ENCODE peak calls at places on chromosomes 13 and 19, in five cellular contexts. One of them, this sample, is unnamed. For H3K4me1, the result is how much of the 10 kb centered on the place peaks cover.

GRCh38 chr13:94056362-94056990 is 423.0 kb downstream of the DCT start:
- DNase-seq in tibial artery: no peak
- DNase-seq in gastrocnemius medialis: no peak
- DNase-seq in naive thymus-derived CD4-positive, alpha-beta T cell: no peak
- DNase-seq in upper lobe of left lung: no peak
- DNase-seq in this sample: no peak

GRCh38 chr13:21058361-21058760 is 3.0 kb downstream of the LATS2 start:
- DNase-seq in upper lobe of left lung: no peak
- DNase-seq in gastrocnemius medialis: no peak
- DNase-seq in naive thymus-derived CD4-positive, alpha-beta T cell: no peak
- DNase-seq in tibial artery: no peak
- DNase-seq in this sample: no peak

GRCh38 chr19:39052846-39053245 is 20.5 kb upstream of the FBXO27 start:
- DNase-seq in gastrocnemius medialis: no peak
- DNase-seq in upper lobe of left lung: no peak
- DNase-seq in naive thymus-derived CD4-positive, alpha-beta T cell: no peak
- DNase-seq in tibial artery: no peak
- DNase-seq in this sample: no peak

GRCh38 chr13:73223372-73223781 is 164.6 kb downstream of the KLF5 start:
- DNase-seq in tibial artery: no peak
- DNase-seq in gastrocnemius medialis: no peak
- DNase-seq in upper lobe of left lung: no peak
- DNase-seq in naive thymus-derived CD4-positive, alpha-beta T cell: no peak
- DNase-seq in this sample: no peak

GRCh38 chr13:104466016-104466415 is 1399.8 kb upstream of the SLC10A2 start:
- DNase-seq in gastrocnemius medialis: no peak
- DNase-seq in naive thymus-derived CD4-positive, alpha-beta T cell: no peak
- DNase-seq in tibial artery: no peak
- DNase-seq in upper lobe of left lung: no peak
- DNase-seq in this sample: no peak

GRCh38 chr19:44111910-44112463 is 1.2 kb upstream of the ZNF225 start:
- DNase-seq in naive thymus-derived CD4-positive, alpha-beta T cell: no peak
- DNase-seq in upper lobe of left lung: no peak
- DNase-seq in gastrocnemius medialis: no peak
- DNase-seq in tibial artery: no peak
- DNase-seq in this sample: no peak

GRCh38 chr13:89695343-89696257 is 1651.9 kb upstream of the MIR17HG start:
- DNase-seq in naive thymus-derived CD4-positive, alpha-beta T cell: no peak
- DNase-seq in gastrocnemius medialis: no peak
- DNase-seq in tibial artery: no peak
- DNase-seq in upper lobe of left lung: no peak
- DNase-seq in this sample: no peak

GRCh38 chr19:438416-438958 is 22.3 kb downstream of the SHC2 start:
- DNase-seq in tibial artery: no peak
- DNase-seq in upper lobe of left lung: peak
- DNase-seq in naive thymus-derived CD4-positive, alpha-beta T cell: no peak
- DNase-seq in gastrocnemius medialis: no peak
- DNase-seq in this sample: no peak

GRCh38 chr13:98026457-98026857 is 73.0 kb downstream of the IPO5 start:
- DNase-seq in upper lobe of left lung: no peak
- DNase-seq in naive thymus-derived CD4-positive, alpha-beta T cell: no peak
- DNase-seq in tibial artery: no peak
- DNase-seq in gastrocnemius medialis: no peak
- DNase-seq in this sample: no peak

GRCh38 chr19:16153582-16154336 is 10.3 kb downstream of the HSH2D start:
- DNase-seq in gastrocnemius medialis: no peak
- DNase-seq in upper lobe of left lung: no peak
- DNase-seq in tibial artery: no peak
- DNase-seq in naive thymus-derived CD4-positive, alpha-beta T cell: no peak
- DNase-seq in this sample: no peak

GRCh38 chr13:99227909-99228688 is 27.4 kb downstream of the UBAC2 start:
- DNase-seq in gastrocnemius medialis: peak
- DNase-seq in upper lobe of left lung: no peak
- DNase-seq in tibial artery: no peak
- DNase-seq in naive thymus-derived CD4-positive, alpha-beta T cell: no peak
- DNase-seq in this sample: no peak

GRCh38 chr13:99227331-99227900 is 26.8 kb downstream of the UBAC2 start:
- DNase-seq in tibial artery: no peak
- DNase-seq in naive thymus-derived CD4-positive, alpha-beta T cell: no peak
- DNase-seq in gastrocnemius medialis: no peak
- DNase-seq in upper lobe of left lung: no peak
- DNase-seq in this sample: no peak

GRCh38 chr13:99224019-99224418 is 23.4 kb downstream of the UBAC2 start:
- DNase-seq in naive thymus-derived CD4-positive, alpha-beta T cell: no peak
- DNase-seq in gastrocnemius medialis: no peak
- DNase-seq in upper lobe of left lung: no peak
- DNase-seq in tibial artery: no peak
- DNase-seq in this sample: no peak

GRCh38 chr13:99226493-99226892 is 25.8 kb downstream of the UBAC2 start:
- DNase-seq in gastrocnemius medialis: no peak
- DNase-seq in tibial artery: no peak
- DNase-seq in upper lobe of left lung: no peak
- DNase-seq in naive thymus-derived CD4-positive, alpha-beta T cell: no peak
- DNase-seq in this sample: no peak

GRCh38 chr13:99225078-99225477 is 24.4 kb downstream of the UBAC2 start:
- DNase-seq in naive thymus-derived CD4-positive, alpha-beta T cell: no peak
- DNase-seq in tibial artery: no peak
- DNase-seq in upper lobe of left lung: no peak
- DNase-seq in gastrocnemius medialis: no peak
- DNase-seq in this sample: no peak
- H3K4me1 ChIP-seq in naive thymus-derived CD4-positive, alpha-beta T cell: half or more
- H3K4me1 ChIP-seq in tibial artery: under half
- H3K4me1 ChIP-seq in upper lobe of left lung: under half
- H3K4me1 ChIP-seq in gastrocnemius medialis: half or more
- H3K4me1 ChIP-seq in this sample: half or more

DNA sequence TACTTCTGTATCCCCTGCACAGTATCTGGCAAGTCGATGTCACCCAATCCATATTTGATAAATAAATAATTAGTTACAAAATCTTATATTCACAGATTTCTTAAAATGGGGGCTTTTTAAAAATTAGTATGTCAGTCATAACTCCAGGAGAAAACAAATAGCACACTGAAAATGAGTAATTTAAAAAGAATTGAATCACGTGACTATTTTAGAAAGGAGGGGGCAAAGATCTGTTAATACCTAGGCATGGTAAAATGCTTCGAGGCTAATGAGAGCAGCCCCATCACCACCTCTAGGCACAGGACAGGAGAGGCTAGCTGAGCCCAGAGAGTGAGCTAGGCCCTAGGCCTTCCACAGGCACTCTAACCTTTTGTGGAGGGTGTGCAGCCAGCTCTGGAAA is 94.7 kb downstream of the FREM2 start:
- DNase-seq in upper lobe of left lung: no peak
- DNase-seq in gastrocnemius medialis: no peak
- DNase-seq in naive thymus-derived CD4-positive, alpha-beta T cell: no peak
- DNase-seq in tibial artery: no peak
- DNase-seq in this sample: no peak
- H3K4me1 ChIP-seq in upper lobe of left lung: under half
- H3K4me1 ChIP-seq in gastrocnemius medialis: under half
- H3K4me1 ChIP-seq in naive thymus-derived CD4-positive, alpha-beta T cell: under half
- H3K4me1 ChIP-seq in tibial artery: under half
- H3K4me1 ChIP-seq in this sample: under half

GRCh38 chr13:110327036-110327790 is 20.1 kb downstream of the COL4A2 start:
- DNase-seq in gastrocnemius medialis: no peak
- DNase-seq in upper lobe of left lung: no peak
- DNase-seq in tibial artery: no peak
- DNase-seq in naive thymus-derived CD4-positive, alpha-beta T cell: no peak
- DNase-seq in this sample: no peak
- H3K4me1 ChIP-seq in gastrocnemius medialis: under half
- H3K4me1 ChIP-seq in upper lobe of left lung: under half
- H3K4me1 ChIP-seq in tibial artery: half or more
- H3K4me1 ChIP-seq in naive thymus-derived CD4-positive, alpha-beta T cell: under half
- H3K4me1 ChIP-seq in this sample: under half

GRCh38 chr19:29971002-29971401 is 29.0 kb downstream of the URI1 start:
- DNase-seq in upper lobe of left lung: no peak
- DNase-seq in gastrocnemius medialis: no peak
- DNase-seq in tibial artery: no peak
- DNase-seq in naive thymus-derived CD4-positive, alpha-beta T cell: no peak
- DNase-seq in this sample: no peak
- H3K4me1 ChIP-seq in upper lobe of left lung: under half
- H3K4me1 ChIP-seq in gastrocnemius medialis: under half
- H3K4me1 ChIP-seq in tibial artery: under half
- H3K4me1 ChIP-seq in naive thymus-derived CD4-positive, alpha-beta T cell: under half
- H3K4me1 ChIP-seq in this sample: under half

DNA sequence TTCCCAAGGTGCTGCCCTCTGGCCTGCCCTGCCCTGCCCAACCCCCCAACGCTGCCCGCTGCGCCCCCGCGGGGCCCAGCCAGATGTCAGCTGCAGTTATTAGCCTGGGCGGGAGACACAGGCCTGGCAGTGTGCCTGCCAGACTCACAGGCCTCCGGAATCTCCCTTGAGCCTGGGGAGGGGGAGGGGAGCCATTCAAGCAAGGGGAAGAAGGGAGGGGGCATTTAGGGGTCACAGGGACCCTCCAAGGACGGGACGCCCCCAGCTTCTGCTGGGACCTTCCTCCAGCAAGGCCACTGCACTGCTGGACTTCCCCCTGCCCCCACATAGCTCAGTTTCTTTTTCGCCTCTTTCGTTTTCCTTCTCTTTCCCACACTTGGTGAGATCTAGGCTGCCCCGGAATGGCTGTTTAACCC is 2.6 kb upstream of the JUNB start:
- DNase-seq in gastrocnemius medialis: peak
- DNase-seq in naive thymus-derived CD4-positive, alpha-beta T cell: no peak
- DNase-seq in upper lobe of left lung: peak
- DNase-seq in tibial artery: peak
- DNase-seq in this sample: no peak
- H3K4me1 ChIP-seq in gastrocnemius medialis: under half
- H3K4me1 ChIP-seq in naive thymus-derived CD4-positive, alpha-beta T cell: under half
- H3K4me1 ChIP-seq in upper lobe of left lung: half or more
- H3K4me1 ChIP-seq in tibial artery: half or more
- H3K4me1 ChIP-seq in this sample: half or more

DNA sequence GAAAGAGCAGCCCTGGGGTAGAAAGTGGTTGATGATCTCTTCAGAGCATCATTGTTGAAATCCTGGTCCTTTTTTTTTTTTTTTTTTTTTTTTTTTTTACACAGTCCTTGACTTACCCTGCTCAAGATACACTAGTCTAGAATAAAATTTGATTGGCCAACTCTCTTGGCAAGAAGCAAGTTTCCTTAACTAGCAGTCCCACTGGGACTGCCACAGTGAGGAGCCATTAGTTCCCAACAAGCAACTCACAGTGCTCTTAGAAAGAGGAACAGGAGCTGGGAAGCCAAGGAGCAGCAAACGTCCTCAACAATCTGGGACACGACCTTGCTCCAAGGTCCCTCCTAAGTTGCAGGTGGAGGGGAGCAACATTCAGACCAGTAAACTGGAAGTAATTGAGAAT is 47.9 kb upstream of the INTS6 start:
- DNase-seq in tibial artery: no peak
- DNase-seq in gastrocnemius medialis: no peak
- DNase-seq in upper lobe of left lung: no peak
- DNase-seq in naive thymus-derived CD4-positive, alpha-beta T cell: no peak
- DNase-seq in this sample: no peak
- H3K4me1 ChIP-seq in tibial artery: under half
- H3K4me1 ChIP-seq in gastrocnemius medialis: under half
- H3K4me1 ChIP-seq in upper lobe of left lung: under half
- H3K4me1 ChIP-seq in naive thymus-derived CD4-positive, alpha-beta T cell: under half
- H3K4me1 ChIP-seq in this sample: under half

GRCh38 chr19:14517446-14517839 is 754 bp downstream of the DNAJB1 start:
- DNase-seq in gastrocnemius medialis: no peak
- DNase-seq in tibial artery: no peak
- DNase-seq in naive thymus-derived CD4-positive, alpha-beta T cell: no peak
- DNase-seq in upper lobe of left lung: no peak
- DNase-seq in this sample: no peak
- H3K4me1 ChIP-seq in gastrocnemius medialis: under half
- H3K4me1 ChIP-seq in tibial artery: under half
- H3K4me1 ChIP-seq in naive thymus-derived CD4-positive, alpha-beta T cell: half or more
- H3K4me1 ChIP-seq in upper lobe of left lung: half or more
- H3K4me1 ChIP-seq in this sample: half or more

GRCh38 chr19:48250290-48251025 is 5.3 kb downstream of the CARD8 start:
- DNase-seq in tibial artery: no peak
- DNase-seq in gastrocnemius medialis: no peak
- DNase-seq in naive thymus-derived CD4-positive, alpha-beta T cell: no peak
- DNase-seq in upper lobe of left lung: no peak
- DNase-seq in this sample: no peak
- H3K4me1 ChIP-seq in tibial artery: under half
- H3K4me1 ChIP-seq in gastrocnemius medialis: under half
- H3K4me1 ChIP-seq in naive thymus-derived CD4-positive, alpha-beta T cell: half or more
- H3K4me1 ChIP-seq in upper lobe of left lung: under half
- H3K4me1 ChIP-seq in this sample: under half

DNA sequence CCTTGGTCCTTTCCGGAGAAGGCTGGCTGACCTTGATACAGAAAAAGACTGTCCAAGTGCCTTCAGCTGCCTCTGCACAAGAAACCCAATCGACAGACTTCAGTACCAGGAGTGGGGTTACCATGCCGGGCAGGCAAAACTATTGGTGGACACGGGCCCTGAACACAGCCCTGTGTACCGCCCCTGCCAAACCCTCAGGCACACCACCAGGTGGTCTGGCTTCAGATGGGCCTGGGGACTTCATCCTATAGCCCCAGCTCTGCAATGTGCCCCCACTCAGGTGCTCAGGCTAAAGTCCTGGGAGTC is 17.5 kb downstream of the TCF3 start:
- DNase-seq in gastrocnemius medialis: no peak
- DNase-seq in upper lobe of left lung: no peak
- DNase-seq in naive thymus-derived CD4-positive, alpha-beta T cell: no peak
- DNase-seq in tibial artery: no peak
- DNase-seq in this sample: no peak
- H3K4me1 ChIP-seq in gastrocnemius medialis: under half
- H3K4me1 ChIP-seq in upper lobe of left lung: under half
- H3K4me1 ChIP-seq in naive thymus-derived CD4-positive, alpha-beta T cell: under half
- H3K4me1 ChIP-seq in tibial artery: under half
- H3K4me1 ChIP-seq in this sample: under half